ENCODE peak calls at places on chromosomes 13 and 19, in five cellular contexts. One of them, this sample, is unnamed.

GRCh38 chr19:4709440-4710280 is 14.0 kb downstream of the DPP9 start:
- DNase-seq in fibroblast of pulmonary artery: no peak
- DNase-seq in ascending aorta: peak; percentile 76
- DNase-seq in progenitor cell of endocrine pancreas: no peak
- DNase-seq in Calu3: no peak
- DNase-seq in this sample: no peak

GRCh38 chr13:25085125-25085742 is 10.7 kb upstream of the PABPC3 start:
- DNase-seq in fibroblast of pulmonary artery: peak; percentile 49
- DNase-seq in ascending aorta: no peak
- DNase-seq in progenitor cell of endocrine pancreas: no peak
- DNase-seq in Calu3: peak; percentile 46
- DNase-seq in this sample: no peak

GRCh38 chr13:110442946-110443632 is 118.4 kb downstream of the RAB20 start:
- DNase-seq in fibroblast of pulmonary artery: peak; percentile 78
- DNase-seq in ascending aorta: peak; percentile 56
- DNase-seq in progenitor cell of endocrine pancreas: no peak
- DNase-seq in Calu3: no peak
- DNase-seq in this sample: no peak

GRCh38 chr19:33064778-33065550 is at the start of gene RHPN2:
- DNase-seq in fibroblast of pulmonary artery: peak; percentile 68
- DNase-seq in ascending aorta: no peak
- DNase-seq in progenitor cell of endocrine pancreas: peak; percentile 58
- DNase-seq in Calu3: peak; percentile 80
- DNase-seq in this sample: no peak

GRCh38 chr13:22801402-22802003 is 379.3 kb upstream of the SGCG start:
- DNase-seq in fibroblast of pulmonary artery: peak; percentile 20
- DNase-seq in ascending aorta: no peak
- DNase-seq in progenitor cell of endocrine pancreas: no peak
- DNase-seq in Calu3: no peak
- DNase-seq in this sample: no peak

GRCh38 chr13:44117351-44117750 is 237.6 kb downstream of the LACC1 start:
- DNase-seq in fibroblast of pulmonary artery: peak; percentile 24
- DNase-seq in ascending aorta: no peak
- DNase-seq in progenitor cell of endocrine pancreas: no peak
- DNase-seq in Calu3: no peak
- DNase-seq in this sample: no peak

GRCh38 chr13:50691176-50691681 is 152.3 kb downstream of the DLEU7 start:
- DNase-seq in fibroblast of pulmonary artery: no peak
- DNase-seq in ascending aorta: no peak
- DNase-seq in progenitor cell of endocrine pancreas: no peak
- DNase-seq in Calu3: no peak
- DNase-seq in this sample: no peak

GRCh38 chr19:52307275-52307674 is 10.3 kb downstream of the ZNF480 start:
- DNase-seq in fibroblast of pulmonary artery: peak; percentile 29
- DNase-seq in ascending aorta: no peak
- DNase-seq in progenitor cell of endocrine pancreas: no peak
- DNase-seq in Calu3: no peak
- DNase-seq in this sample: no peak

GRCh38 chr19:8324186-8325050 is 3.1 kb downstream of the RPS28 start:
- DNase-seq in fibroblast of pulmonary artery: no peak
- DNase-seq in ascending aorta: no peak
- DNase-seq in progenitor cell of endocrine pancreas: no peak
- DNase-seq in Calu3: no peak
- DNase-seq in this sample: no peak

GRCh38 chr13:114161644-114162532 is 17.2 kb upstream of the CFAP97D2 start:
- DNase-seq in fibroblast of pulmonary artery: peak; percentile 80
- DNase-seq in ascending aorta: peak; percentile 79
- DNase-seq in progenitor cell of endocrine pancreas: no peak
- DNase-seq in Calu3: no peak
- DNase-seq in this sample: no peak